ENCODE peak calls at places on chromosomes 7 and 10, in five cellular contexts. G, V, O, I and R are unnamed samples.

GRCh38 chr7:93804726-93805125 is 85.8 kb downstream of the TFPI2 start:
- DNase-seq in O (no peak), I (no peak), V (no peak), G (no peak), R (no peak)

GRCh38 chr7:88331322-88331721 is 24.6 kb upstream of the STEAP4 start:
- DNase-seq in V (no peak), I (no peak), G (no peak), O (no peak), R (no peak)

GRCh38 chr7:147400926-147401325 is 1189.6 kb upstream of the C7orf33 start:
- DNase-seq in O (no peak), V (no peak), G (no peak), I (no peak), R (no peak)

GRCh38 chr7:50856821-50857220 is 74.1 kb upstream of the GRB10 start:
- DNase-seq in G (no peak), V (no peak), O (no peak), I (no peak), R (no peak)

GRCh38 chr10:78849115-78849514 is 219.7 kb upstream of the ZMIZ1 start:
- DNase-seq in V (no peak), I (no peak), O (no peak), G (no peak), R (no peak)

GRCh38 chr10:10499839-10500238 is 517.8 kb upstream of the CELF2 start:
- DNase-seq in I (no peak), V (peak), G (no peak), O (no peak), R (peak)

GRCh38 chr10:132972149-132972985 is 30.0 kb upstream of the CFAP46 start:
- DNase-seq in I (no peak), G (no peak), O (no peak), V (no peak), R (no peak)

GRCh38 chr7:40437498-40437897 is 302.7 kb downstream of the SUGCT start:
- DNase-seq in V (peak), O (no peak), I (no peak), G (no peak), R (peak)

GRCh38 chr7:76302299-76303056 is at the start of gene HSPB1:
- DNase-seq in I (no peak), G (peak), V (peak), O (peak), R (peak)

GRCh38 chr7:122217125-122217524 is 73.1 kb upstream of the AASS start:
- DNase-seq in I (no peak), O (no peak), G (no peak), V (no peak), R (no peak)

GRCh38 chr10:97517778-97518561 is 19.2 kb downstream of the UBTD1 start:
- DNase-seq in V (no peak), I (no peak), G (no peak), O (no peak), R (no peak)

GRCh38 chr10:115624448-115624847 is 531.3 kb downstream of the ATRNL1 start:
- DNase-seq in V (peak), I (no peak), G (no peak), O (no peak), R (peak)

GRCh38 chr10:34480345-34480744 is 334.8 kb downstream of the PARD3 start:
- DNase-seq in O (no peak), G (no peak), I (no peak), V (no peak), R (no peak)

GRCh38 chr7:45884136-45884535 is 4.2 kb upstream of the IGFBP1 start:
- DNase-seq in V (no peak), I (no peak), O (no peak), G (no peak), R (no peak)

GRCh38 chr10:99996934-99997648 is 12.7 kb downstream of the DNMBP start:
- DNase-seq in V (no peak), G (no peak), I (no peak), O (no peak), R (peak)

GRCh38 chr10:100340948-100341847 is 5.8 kb upstream of the SCD start:
- DNase-seq in I (no peak), O (peak), V (no peak), G (no peak), R (peak)

GRCh38 chr7:151078233-151079040 is 2.2 kb downstream of the FASTK start:
- DNase-seq in V (no peak), G (no peak), O (no peak), I (no peak), R (no peak)

GRCh38 chr10:121262774-121263406 is 335.4 kb downstream of the FGFR2 start:
- DNase-seq in V (no peak), G (no peak), O (no peak), I (no peak), R (no peak)

GRCh38 chr10:69051710-69052487 is 36.0 kb upstream of the SRGN start:
- DNase-seq in O (no peak), I (no peak), V (no peak), G (peak), R (no peak)

GRCh38 chr10:89090760-89091455 is 100.3 kb downstream of the FAS start:
- DNase-seq in G (no peak), V (no peak), I (no peak), O (no peak), R (peak)

GRCh38 chr10:83539528-83540308 is 599.6 kb upstream of the GHITM start:
- DNase-seq in V (no peak), G (no peak), I (no peak), O (peak), R (peak)

GRCh38 chr7:108248821-108249220 is 118.7 kb upstream of the LAMB4 start:
- DNase-seq in O (no peak), V (no peak), I (no peak), G (no peak), R (no peak)

GRCh38 chr7:104963991-104964385 is 50.0 kb upstream of the KMT2E start:
- DNase-seq in G (no peak), V (peak), O (no peak), I (no peak), R (peak)

GRCh38 chr7:47506716-47507354 is 75.1 kb downstream of the TNS3 start:
- DNase-seq in O (no peak), G (no peak), V (peak), I (no peak), R (peak)

GRCh38 chr7:158348446-158348845 is 239.2 kb downstream of the PTPRN2 start:
- DNase-seq in I (no peak), V (no peak), G (no peak), O (no peak), R (no peak)